ENCODE peak calls at places on chromosome 12, in four cellular contexts. O is GM12864, H is NCI-H510A treated with DMSO at 0.1 percent for 48 hours, W is HT1080. F is an unnamed sample.

GRCh38 chr12:125861299-125862281 is 796.4 kb downstream of the AACS start:
- DNase-seq in H (no peak), W (no peak), O (no peak), F (peak)

GRCh38 chr12:124548854-124549378 is 18.5 kb downstream of the NCOR2 start:
- DNase-seq in O (no peak), W (no peak), H (no peak), F (peak)

GRCh38 chr12:69284131-69284530 is 44.8 kb downstream of the CPSF6 start:
- DNase-seq in O (no peak), H (peak), W (peak), F (peak)

GRCh38 chr12:50715174-50715573 is 48.7 kb upstream of the ATF1 start:
- DNase-seq in O (no peak), W (no peak), H (no peak), F (no peak)

GRCh38 chr12:79690156-79690605 is 583 bp downstream of the PAWR start:
- DNase-seq in H (peak), O (no peak), W (peak), F (peak)

GRCh38 chr12:49227701-49228100 is 37.2 kb upstream of the TUBA1C start:
- DNase-seq in H (no peak), O (no peak), W (no peak), F (no peak)

GRCh38 chr12:20144341-20144740 is 224.0 kb upstream of the PDE3A start:
- DNase-seq in W (no peak), O (no peak), H (no peak), F (no peak)

GRCh38 chr12:54413284-54414190 is 5.5 kb downstream of the ITGA5 start:
- DNase-seq in O (no peak), H (no peak), W (peak), F (no peak)

GRCh38 chr12:6069452-6070093 is 54.9 kb downstream of the VWF start:
- DNase-seq in O (no peak), W (peak), H (no peak), F (no peak)

GRCh38 chr12:47909839-47910465 is 5.2 kb upstream of the VDR start:
- DNase-seq in H (no peak), O (no peak), W (no peak), F (no peak)

GRCh38 chr12:55736076-55736475 is 6.8 kb upstream of the GDF11 start:
- DNase-seq in W (no peak), O (no peak), H (no peak), F (no peak)

GRCh38 chr12:64457036-64457435 is 5.1 kb downstream of the TBK1 start:
- DNase-seq in O (no peak), H (no peak), W (no peak), F (no peak)

GRCh38 chr12:96112733-96113132 is 77.3 kb upstream of the LTA4H start:
- DNase-seq in W (no peak), H (no peak), O (no peak), F (no peak)

GRCh38 chr12:3040663-3041544 is 36.3 kb upstream of the TSPAN9 start:
- DNase-seq in H (no peak), O (no peak), W (no peak), F (no peak)

GRCh38 chr12:12713932-12714275 is 3.3 kb upstream of the CDKN1B start:
- DNase-seq in W (no peak), H (no peak), O (no peak), F (no peak)

GRCh38 chr12:76020731-76021672 is 10.6 kb downstream of the PHLDA1 start:
- DNase-seq in O (no peak), W (peak), H (peak), F (no peak)

GRCh38 chr12:119006749-119007148 is 25.4 kb downstream of the SRRM4 start:
- DNase-seq in O (no peak), W (no peak), H (peak), F (no peak)

GRCh38 chr12:53062011-53062961 is 12.4 kb downstream of the TNS2 start:
- DNase-seq in O (no peak), W (no peak), H (no peak), F (peak)

GRCh38 chr12:49784756-49785409 is 43.3 kb downstream of the NCKAP5L start:
- DNase-seq in O (no peak), W (peak), H (no peak), F (no peak)

F was measured in ovary.